ENCODE peak calls at places on chromosome 11, in six cellular contexts. F is transverse colon, M is SK-N-MC, U is HL-60, B is HepG2, I is K562. X is an unnamed sample.

GRCh38 chr11:117058761-117059233 is 39.4 kb downstream of the SIK3 start:
- DNase-seq in F (no peak), I (no peak), U (no peak), M (no peak), B (no peak), X (peak)

GRCh38 chr11:72179804-72180396 is 12.0 kb upstream of the FOLR1 start:
- DNase-seq in B (no peak), U (no peak), M (no peak), F (no peak), I (no peak), X (no peak)

GRCh38 chr11:11514246-11514645 is 107.6 kb downstream of the GALNT18 start:
- DNase-seq in I (no peak), U (no peak), F (no peak), B (no peak), M (no peak), X (peak)

GRCh38 chr11:18802381-18803257 is 11.0 kb upstream of the PTPN5 start:
- DNase-seq in F (peak), B (peak), U (peak), M (peak), I (peak), X (peak)

GRCh38 chr11:103069367-103069766 is 22.6 kb downstream of the DCUN1D5 start:
- DNase-seq in I (no peak), F (no peak), U (no peak), B (no peak), M (no peak), X (no peak)

GRCh38 chr11:11691296-11692141 is 69.7 kb upstream of the GALNT18 start:
- DNase-seq in F (no peak), U (no peak), B (no peak), M (no peak), I (no peak), X (peak)

GRCh38 chr11:31818874-31819331 is 7.8 kb upstream of the PAX6 start:
- DNase-seq in F (no peak), B (no peak), U (no peak), M (no peak), I (no peak), X (peak)

GRCh38 chr11:134724779-134725140 is 312.7 kb upstream of the B3GAT1 start:
- DNase-seq in B (no peak), F (no peak), U (no peak), I (no peak), M (no peak), X (no peak)

GRCh38 chr11:100776212-100776896 is 89.3 kb downstream of the ARHGAP42 start:
- DNase-seq in B (peak), U (no peak), I (no peak), F (no peak), M (no peak), X (no peak)

GRCh38 chr11:110130642-110131238 is 37.5 kb downstream of the ZC3H12C start:
- DNase-seq in F (peak), I (no peak), M (no peak), B (no peak), U (no peak), X (peak)

GRCh38 chr11:57363681-57364080 is 17.3 kb downstream of the PRG3 start:
- DNase-seq in F (no peak), U (no peak), M (no peak), I (no peak), B (no peak), X (no peak)

GRCh38 chr11:36453678-36454077 is 56.4 kb downstream of the TRAF6 start:
- DNase-seq in B (no peak), I (peak), F (no peak), U (peak), M (no peak), X (no peak)

GRCh38 chr11:47220401-47220821 is 5.6 kb downstream of the DDB2 start:
- DNase-seq in U (no peak), F (no peak), I (no peak), B (peak), M (no peak), X (no peak)

GRCh38 chr11:124483422-124483821 is 37.9 kb upstream of the OR8B8 start:
- DNase-seq in I (no peak), F (no peak), M (no peak), B (no peak), U (no peak), X (peak)

GRCh38 chr11:120172054-120172881 is 34.4 kb upstream of the TRIM29 start:
- DNase-seq in B (peak), I (peak), F (peak), M (no peak), U (peak), X (peak)

GRCh38 chr11:47130541-47130940 is 46.1 kb downstream of the ARFGAP2 start:
- DNase-seq in M (no peak), I (no peak), F (no peak), B (no peak), U (no peak), X (peak)

GRCh38 chr11:12995823-12996222 is 13.3 kb upstream of the RASSF10 start:
- DNase-seq in M (no peak), B (no peak), F (no peak), U (no peak), I (no peak), X (no peak)

GRCh38 chr11:79694368-79694767 is 253.5 kb upstream of the TENM4 start:
- DNase-seq in B (no peak), F (no peak), M (no peak), I (no peak), U (no peak), X (no peak)

GRCh38 chr11:64900263-64900678 is 16.7 kb downstream of the ATG2A start:
- DNase-seq in F (no peak), B (no peak), I (no peak), M (no peak), U (no peak), X (no peak)

GRCh38 chr11:93031386-93031785 is 61.9 kb downstream of the MTNR1B start:
- DNase-seq in B (no peak), M (no peak), I (no peak), U (no peak), F (no peak), X (peak)

GRCh38 chr11:102361100-102362021 is 14.3 kb downstream of the BIRC2 start:
- DNase-seq in F (no peak), B (no peak), U (no peak), M (no peak), I (no peak), X (no peak)

GRCh38 chr11:4448995-4449394 is at the start of gene OR52K2:
- DNase-seq in B (no peak), M (no peak), U (no peak), I (no peak), F (no peak), X (no peak)

GRCh38 chr11:13884159-13884799 is 78.2 kb upstream of the SPON1 start:
- DNase-seq in U (no peak), M (no peak), F (no peak), I (no peak), B (no peak), X (no peak)

GRCh38 chr11:117816151-117816741 is 8.3 kb downstream of the FXYD2 start:
- DNase-seq in I (peak), B (peak), F (no peak), M (no peak), U (no peak), X (peak)

GRCh38 chr11:643366-643765 is 6.3 kb downstream of the DRD4 start:
- DNase-seq in I (no peak), M (no peak), B (no peak), U (no peak), F (no peak), X (no peak)

GRCh38 chr11:36213050-36213840 is 76.0 kb downstream of the COMMD9 start:
- DNase-seq in B (no peak), U (no peak), M (no peak), F (no peak), I (no peak), X (no peak)

GRCh38 chr11:66607126-66607834 is 9.2 kb upstream of the RBM14 start:
- DNase-seq in I (no peak), F (peak), B (peak), U (no peak), M (no peak), X (no peak)

GRCh38 chr11:19441752-19442553 is 201.2 kb upstream of the E2F8 start:
- DNase-seq in I (peak), M (no peak), B (no peak), U (no peak), F (no peak), X (no peak)

GRCh38 chr11:64935634-64936081 is at the start of gene GPHA2:
- DNase-seq in B (peak), U (no peak), I (no peak), M (no peak), F (no peak), X (peak)

DNA sequence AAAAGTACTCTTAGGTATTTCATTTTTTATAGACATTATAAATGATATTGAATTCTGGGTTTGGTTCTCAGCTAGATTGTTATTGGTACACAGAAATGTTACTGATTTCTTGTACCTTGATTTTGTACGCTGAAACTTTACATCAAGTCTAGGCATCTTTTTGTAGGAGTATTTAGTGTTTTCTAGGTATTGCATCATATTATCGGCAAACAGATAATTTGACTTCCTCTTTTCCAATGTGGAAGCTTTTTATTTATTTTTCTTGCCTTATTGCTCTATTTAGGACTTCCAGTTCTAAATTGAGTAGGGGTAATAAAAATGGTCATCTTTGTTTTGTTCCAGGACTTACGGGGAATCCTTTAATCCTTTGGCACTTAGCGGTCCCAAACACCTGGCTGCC is 676.6 kb upstream of the CCDC179 start:
- DNase-seq in M (no peak), F (no peak), B (no peak), U (no peak), I (no peak), X (no peak)
- H3K27ac ChIP-seq in M (no peak), F (no peak), B (no peak), U (no peak), I (no peak), X (no peak)

GRCh38 chr11:118819687-118820086 is 28.7 kb upstream of the DDX6 start:
- DNase-seq in M (no peak), F (no peak), U (no peak), I (no peak), B (no peak), X (no peak)

GRCh38 chr11:118818130-118818529 is 27.2 kb upstream of the DDX6 start:
- DNase-seq in F (no peak), M (no peak), I (no peak), B (no peak), U (no peak), X (no peak)

DNA sequence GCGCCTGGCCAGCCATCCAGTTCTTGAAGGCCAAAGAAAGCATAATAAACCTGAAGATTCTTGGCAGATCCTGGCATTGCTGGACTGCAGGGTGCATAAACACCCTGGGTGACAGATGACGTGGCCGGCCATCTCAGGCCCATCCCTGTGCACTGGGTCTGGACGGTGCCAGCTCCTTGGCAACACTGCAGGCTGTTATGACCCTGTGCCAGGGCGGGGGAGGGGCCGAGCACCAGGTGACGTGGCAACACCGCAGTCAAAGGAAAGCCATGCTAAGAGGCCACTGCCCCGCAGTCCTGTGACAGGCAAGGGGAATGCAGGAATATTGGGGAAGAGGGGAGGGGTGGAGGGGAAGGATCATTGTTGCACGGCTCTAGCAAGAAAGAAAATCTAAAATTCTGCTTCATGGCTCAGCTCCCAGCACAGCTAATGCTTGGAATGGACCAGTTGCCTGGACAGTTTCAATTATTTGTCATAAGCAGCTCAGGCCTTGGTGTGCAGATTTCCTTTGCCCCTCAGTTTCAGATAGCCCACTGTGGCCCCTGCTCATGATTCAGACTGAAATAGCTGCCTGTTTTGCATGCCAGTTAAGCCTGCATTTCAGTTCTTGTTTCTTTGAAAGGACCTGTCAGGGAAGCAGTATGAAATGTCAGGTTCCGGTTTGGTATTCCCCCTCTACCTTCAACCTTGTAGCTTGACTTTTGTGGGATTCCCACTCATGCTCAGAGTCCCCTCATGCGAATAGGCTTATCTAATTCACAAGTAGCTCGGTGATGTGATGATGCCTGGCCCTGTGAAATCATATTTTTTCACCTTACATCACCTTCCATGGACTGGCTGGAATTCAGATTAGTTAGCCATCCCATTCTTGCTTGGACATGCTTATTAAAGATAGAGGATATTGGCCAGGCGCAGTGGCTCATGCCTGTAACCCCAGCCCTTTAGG is 29.7 kb upstream of the DDX6 start:
- DNase-seq in B (no peak), I (no peak), M (no peak), U (no peak), F (peak), X (peak)
- TF ChIP-seq POLR2AphosphoS5 in B (no peak), I (no peak), M (no peak), U (no peak), F (peak), X (no peak)

GRCh38 chr11:2582436-2582931 is 117.3 kb downstream of the KCNQ1OT1 start:
- DNase-seq in B (no peak), F (no peak), M (no peak), U (no peak), I (no peak), X (no peak)
- H3K27ac ChIP-seq in B (no peak), F (no peak), M (no peak), U (no peak), I (no peak), X (no peak)

GRCh38 chr11:125625225-125625593 is 246 bp downstream of the CHEK1 start:
- DNase-seq in F (no peak), B (no peak), U (no peak), M (no peak), I (no peak), X (peak)
- TF ChIP-seq POLR2AphosphoS5 in F (no peak), B (no peak), U (no peak), M (no peak), I (no peak), X (no peak)

X was measured in GM23338.